ENCODE peak calls at places on chromosome 11, in four cellular contexts. One of them, this sample, is unnamed.

GRCh38 chr11:17224727-17225126 is 16.9 kb upstream of the PIK3C2A start:
- DNase-seq in GM12878: no peak
- DNase-seq in K562: no peak
- DNase-seq in GM12891: no peak
- DNase-seq in this sample: no peak

GRCh38 chr11:83120328-83120727 is 36.6 kb upstream of the PCF11 start:
- DNase-seq in GM12878: no peak
- DNase-seq in GM12891: no peak
- DNase-seq in K562: no peak
- DNase-seq in this sample: no peak

GRCh38 chr11:132263231-132263630 is 892.8 kb downstream of the NTM start:
- DNase-seq in GM12878: no peak
- DNase-seq in K562: no peak
- DNase-seq in GM12891: no peak
- DNase-seq in this sample: no peak

GRCh38 chr11:623999-624704 is 603 bp downstream of the CDHR5 start:
- DNase-seq in K562: no peak
- DNase-seq in GM12878: no peak
- DNase-seq in GM12891: no peak
- DNase-seq in this sample: no peak

GRCh38 chr11:32919338-32919737 is 26.7 kb downstream of the QSER1 start:
- DNase-seq in K562: no peak
- DNase-seq in GM12878: no peak
- DNase-seq in GM12891: no peak
- DNase-seq in this sample: no peak

GRCh38 chr11:30567644-30568043 is 18.5 kb downstream of the MPPED2 start:
- DNase-seq in K562: no peak
- DNase-seq in GM12891: no peak
- DNase-seq in GM12878: no peak
- DNase-seq in this sample: no peak

GRCh38 chr11:126423154-126423553 is 67.7 kb downstream of the ST3GAL4 start:
- DNase-seq in GM12878: no peak
- DNase-seq in GM12891: no peak
- DNase-seq in K562: no peak
- DNase-seq in this sample: no peak

GRCh38 chr11:94641167-94641761 is 74.1 kb downstream of the PIWIL4 start:
- DNase-seq in K562: no peak
- DNase-seq in GM12891: no peak
- DNase-seq in GM12878: no peak
- DNase-seq in this sample: no peak

GRCh38 chr11:126782810-126783209 is 217.8 kb downstream of the KIRREL3 start:
- DNase-seq in K562: no peak
- DNase-seq in GM12878: no peak
- DNase-seq in GM12891: no peak
- DNase-seq in this sample: no peak

DNA sequence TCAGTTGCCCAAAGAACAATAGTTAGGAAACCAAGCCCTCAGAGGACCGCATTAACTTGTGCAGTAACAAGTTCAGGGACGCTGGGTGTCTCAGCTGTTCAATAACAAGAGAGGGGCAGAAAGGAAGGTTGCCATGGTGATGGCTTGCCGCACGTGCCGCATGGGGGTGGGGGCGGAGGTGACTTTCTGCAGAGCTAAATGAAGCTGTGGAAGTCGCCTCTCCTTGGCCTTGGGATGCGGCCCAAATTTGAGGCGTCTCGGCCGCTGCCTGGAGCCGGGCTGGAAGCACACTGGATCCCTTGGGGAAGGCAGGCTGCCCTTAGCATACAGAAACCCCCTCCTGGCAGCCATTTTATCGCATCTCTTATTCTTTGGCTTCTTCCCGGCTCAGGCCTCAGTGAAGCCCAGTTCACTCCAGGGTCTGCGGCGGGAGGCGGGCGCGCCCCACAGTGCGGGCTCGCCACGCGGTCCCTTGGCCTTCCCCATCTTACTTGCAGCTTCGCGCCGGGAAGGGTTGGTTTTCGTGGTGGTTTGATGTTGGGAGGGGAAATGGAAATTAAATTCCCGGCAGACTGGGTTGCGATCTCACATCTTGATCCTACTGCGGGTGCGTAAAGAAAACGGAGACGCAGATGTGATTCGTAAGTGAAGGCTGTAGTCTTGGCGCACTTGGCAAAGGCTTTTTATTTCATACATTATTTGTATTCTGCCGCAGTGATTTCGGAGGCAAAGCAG is 94.3 kb downstream of the SLC17A6 start:
- DNase-seq in GM12878: no peak
- DNase-seq in GM12891: peak
- DNase-seq in K562: no peak
- DNase-seq in this sample: no peak
- TF ChIP-seq SPI1 in GM12878: no peak
- TF ChIP-seq SPI1 in GM12891: no peak
- TF ChIP-seq SPI1 in K562: no peak
- TF ChIP-seq SPI1 in this sample: no peak

DNA sequence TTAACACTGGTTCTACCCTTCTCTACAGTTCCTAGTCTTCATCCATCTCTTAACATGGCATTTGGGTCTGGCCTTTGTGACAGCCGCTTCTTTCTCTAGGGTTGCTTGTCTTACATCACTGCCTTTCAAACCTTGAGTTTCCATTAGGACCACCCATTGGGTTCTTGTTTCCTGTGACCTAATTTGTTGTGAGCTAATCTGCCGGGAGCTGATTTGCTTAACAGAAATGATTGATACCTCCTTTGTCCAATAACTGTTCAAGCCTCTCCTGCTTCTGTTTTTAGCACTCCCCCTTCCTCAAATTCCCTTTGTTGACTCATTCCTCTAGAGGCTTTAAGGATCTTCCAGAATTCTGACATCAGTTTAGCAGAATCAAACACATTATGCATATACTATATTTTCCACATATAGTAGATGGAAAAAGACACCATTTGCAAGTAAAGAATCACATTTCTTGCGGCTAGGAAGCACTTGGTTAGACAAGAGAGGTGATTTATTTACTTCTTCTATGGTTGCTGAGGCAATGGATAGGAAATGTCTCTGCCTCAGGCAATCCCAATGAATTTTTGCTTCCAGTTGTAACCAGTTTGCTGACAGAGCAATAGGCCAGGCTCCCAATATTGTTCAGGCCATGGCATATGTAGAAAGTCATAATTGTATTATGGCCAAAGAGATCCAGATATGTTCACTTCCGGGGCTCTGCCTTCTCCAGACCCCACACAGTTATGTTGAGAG is 130.7 kb downstream of the SNX19 start:
- DNase-seq in GM12891: no peak
- DNase-seq in K562: peak
- DNase-seq in GM12878: no peak
- DNase-seq in this sample: no peak
- TF ChIP-seq SPI1 in GM12891: no peak
- TF ChIP-seq SPI1 in K562: no peak
- TF ChIP-seq SPI1 in GM12878: no peak
- TF ChIP-seq SPI1 in this sample: no peak

DNA sequence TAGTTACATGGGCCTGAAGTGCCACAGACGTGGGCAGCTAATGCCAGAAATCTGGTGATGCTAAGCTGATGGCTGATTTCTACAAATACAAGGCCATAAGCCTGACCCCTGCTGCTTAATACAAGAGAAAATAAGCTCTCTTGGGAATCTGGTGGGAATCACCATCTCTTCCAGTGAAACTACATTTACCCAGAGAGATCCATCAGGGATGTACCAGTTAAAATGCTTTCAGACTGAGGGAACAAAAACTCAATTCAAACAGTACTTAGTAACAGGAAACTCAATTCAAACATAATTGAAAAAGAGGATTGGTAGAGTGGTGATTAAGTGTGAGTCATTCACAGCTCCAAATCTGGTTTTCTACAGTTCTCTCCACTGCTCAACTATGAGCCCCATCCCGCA is 1.7 kb upstream of the CAVIN3 start:
- DNase-seq in GM12891: no peak
- DNase-seq in GM12878: no peak
- DNase-seq in K562: no peak
- DNase-seq in this sample: no peak
- TF ChIP-seq SPI1 in GM12891: no peak
- TF ChIP-seq SPI1 in GM12878: no peak
- TF ChIP-seq SPI1 in K562: no peak
- TF ChIP-seq SPI1 in this sample: no peak

GRCh38 chr11:117519170-117519569 is 191.5 kb downstream of the CEP164 start:
- DNase-seq in GM12891: no peak
- DNase-seq in GM12878: no peak
- DNase-seq in K562: no peak
- DNase-seq in this sample: no peak

GRCh38 chr11:117519590-117519989 is 191.9 kb downstream of the CEP164 start:
- DNase-seq in K562: no peak
- DNase-seq in GM12878: no peak
- DNase-seq in GM12891: no peak
- DNase-seq in this sample: no peak

GRCh38 chr11:117521974-117522373 is 194.3 kb downstream of the CEP164 start:
- DNase-seq in K562: no peak
- DNase-seq in GM12891: no peak
- DNase-seq in GM12878: no peak
- DNase-seq in this sample: no peak

GRCh38 chr11:117520201-117520600 is 192.5 kb downstream of the CEP164 start:
- DNase-seq in GM12891: no peak
- DNase-seq in GM12878: no peak
- DNase-seq in K562: no peak
- DNase-seq in this sample: no peak

GRCh38 chr11:117520966-117521365 is 193.3 kb downstream of the CEP164 start:
- DNase-seq in K562: no peak
- DNase-seq in GM12878: no peak
- DNase-seq in GM12891: no peak
- DNase-seq in this sample: no peak
- TF ChIP-seq SPI1 in K562: no peak
- TF ChIP-seq SPI1 in GM12878: no peak
- TF ChIP-seq SPI1 in GM12891: no peak
- TF ChIP-seq SPI1 in this sample: no peak

GRCh38 chr11:35529971-35530495 is 4.6 kb upstream of the PAMR1 start:
- DNase-seq in K562: no peak
- DNase-seq in GM12891: no peak
- DNase-seq in GM12878: no peak
- DNase-seq in this sample: no peak
- TF ChIP-seq SPI1 in K562: no peak
- TF ChIP-seq SPI1 in GM12891: no peak
- TF ChIP-seq SPI1 in GM12878: no peak
- TF ChIP-seq SPI1 in this sample: no peak

GRCh38 chr11:108609681-108610080 is 16.1 kb upstream of the EXPH5 start:
- DNase-seq in GM12891: no peak
- DNase-seq in GM12878: no peak
- DNase-seq in K562: no peak
- DNase-seq in this sample: no peak

GRCh38 chr11:108601150-108601549 is 7.6 kb upstream of the EXPH5 start:
- DNase-seq in GM12891: no peak
- DNase-seq in GM12878: no peak
- DNase-seq in K562: no peak
- DNase-seq in this sample: no peak

GRCh38 chr11:108608548-108608947 is 15.0 kb upstream of the EXPH5 start:
- DNase-seq in K562: no peak
- DNase-seq in GM12878: no peak
- DNase-seq in GM12891: no peak
- DNase-seq in this sample: no peak

GRCh38 chr11:108606070-108606469 is 12.5 kb upstream of the EXPH5 start:
- DNase-seq in K562: no peak
- DNase-seq in GM12891: no peak
- DNase-seq in GM12878: no peak
- DNase-seq in this sample: no peak

GRCh38 chr11:108606495-108607160 is 13.1 kb upstream of the EXPH5 start:
- DNase-seq in GM12878: no peak
- DNase-seq in GM12891: no peak
- DNase-seq in K562: no peak
- DNase-seq in this sample: no peak
- TF ChIP-seq SPI1 in GM12878: no peak
- TF ChIP-seq SPI1 in GM12891: no peak
- TF ChIP-seq SPI1 in K562: no peak
- TF ChIP-seq SPI1 in this sample: no peak

GRCh38 chr11:62171261-62171723 is 18.7 kb upstream of the SCGB1D1 start:
- DNase-seq in GM12878: peak
- DNase-seq in GM12891: peak
- DNase-seq in K562: peak
- DNase-seq in this sample: peak
- TF ChIP-seq SPI1 in GM12878: no peak
- TF ChIP-seq SPI1 in GM12891: no peak
- TF ChIP-seq SPI1 in K562: no peak
- TF ChIP-seq SPI1 in this sample: no peak

DNA sequence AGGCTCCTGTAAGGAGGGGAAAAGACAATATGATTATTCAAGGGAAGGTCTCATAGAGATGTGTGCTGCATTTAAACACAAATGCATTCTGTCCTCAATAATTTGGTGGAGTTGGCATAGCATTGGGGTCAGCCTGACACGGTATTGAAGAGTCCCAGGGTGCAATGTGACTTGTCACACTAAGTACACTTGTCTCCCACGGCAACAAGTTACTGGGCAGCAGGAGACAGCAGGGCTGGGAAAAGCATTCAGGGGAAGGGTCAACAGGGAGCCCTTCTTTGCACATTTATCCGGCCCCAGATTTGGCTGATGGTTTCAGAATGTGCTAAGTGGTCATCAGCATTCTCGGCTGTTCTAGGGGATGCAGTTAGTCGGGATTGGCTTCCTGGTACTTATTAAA is 33.0 kb upstream of the SPON1 start:
- DNase-seq in GM12878: no peak
- DNase-seq in K562: no peak
- DNase-seq in GM12891: no peak
- DNase-seq in this sample: no peak
- TF ChIP-seq SPI1 in GM12878: no peak
- TF ChIP-seq SPI1 in K562: no peak
- TF ChIP-seq SPI1 in GM12891: no peak
- TF ChIP-seq SPI1 in this sample: no peak

GRCh38 chr11:123590296-123590912 is 64.0 kb downstream of the SCN3B start:
- DNase-seq in GM12891: no peak
- DNase-seq in K562: no peak
- DNase-seq in GM12878: no peak
- DNase-seq in this sample: no peak
- TF ChIP-seq SPI1 in GM12891: no peak
- TF ChIP-seq SPI1 in K562: no peak
- TF ChIP-seq SPI1 in GM12878: no peak
- TF ChIP-seq SPI1 in this sample: no peak

This sample was measured in HL-60.